ENCODE peak calls at places on chromosomes 4 and X, in four cellular contexts. B is NCI-H510A; L is activated CD4-positive, alpha-beta memory T cell treated with anti-CD3 and anti-CD28 coated beads for 36 hours; R is WTC11. A is an unnamed sample.

GRCh38 chrX:47991263-47992092 is 12.3 kb downstream of the ZNF182 start:
- DNase-seq in B (no peak), L (peak; percentile 10), R (no peak), A (no peak)

GRCh38 chr4:2292679-2293108 is 30.8 kb upstream of the MXD4 start:
- DNase-seq in B (no peak), L (no peak), R (no peak), A (peak; percentile 78)

GRCh38 chr4:169080970-169081369 is 70.9 kb upstream of the CBR4 start:
- DNase-seq in B (no peak), L (no peak), R (no peak), A (no peak)

GRCh38 chr4:141654098-141654497 is 17.7 kb downstream of the IL15 start:
- DNase-seq in B (no peak), L (no peak), R (peak; percentile 62), A (no peak)

GRCh38 chrX:39427492-39428289 is 626.4 kb downstream of the MID1IP1 start:
- DNase-seq in B (no peak), L (peak; percentile 78), R (no peak), A (peak; percentile 23)

GRCh38 chrX:88613338-88613737 is 133.7 kb upstream of the CPXCR1 start:
- DNase-seq in B (peak; percentile 0), L (no peak), R (no peak), A (no peak)

GRCh38 chr4:57131849-57132745 is 21.9 kb upstream of the IGFBP7 start:
- DNase-seq in B (peak; percentile 13), L (no peak), R (peak; percentile 24), A (no peak)

GRCh38 chr4:185665655-185666054 is 130.3 kb upstream of the PDLIM3 start:
- DNase-seq in B (no peak), L (no peak), R (no peak), A (no peak)

GRCh38 chrX:154399527-154400368 is 1.6 kb downstream of the RPL10 start:
- DNase-seq in B (no peak), L (peak; percentile 58), R (no peak), A (no peak)